ENCODE peak calls at places on chromosomes 5 and 9, in four cellular contexts. One of them, this sample, is unnamed.

GRCh38 chr5:82772281-82772680 is 304.9 kb downstream of the TMEM167A start:
- DNase-seq in CD8-positive, alpha-beta T cell: no peak
- DNase-seq in cardiac fibroblast: no peak
- DNase-seq in upper lobe of left lung: no peak
- DNase-seq in this sample: no peak

GRCh38 chr9:98861881-98862501 is 54.5 kb downstream of the GALNT12 start:
- DNase-seq in CD8-positive, alpha-beta T cell: no peak
- DNase-seq in cardiac fibroblast: peak
- DNase-seq in upper lobe of left lung: no peak
- DNase-seq in this sample: peak

GRCh38 chr9:38142201-38142600 is 73.2 kb upstream of the SHB start:
- DNase-seq in cardiac fibroblast: no peak
- DNase-seq in CD8-positive, alpha-beta T cell: no peak
- DNase-seq in upper lobe of left lung: no peak
- DNase-seq in this sample: peak

GRCh38 chr5:111999286-111999685 is 242.3 kb upstream of the NREP start:
- DNase-seq in upper lobe of left lung: no peak
- DNase-seq in CD8-positive, alpha-beta T cell: no peak
- DNase-seq in cardiac fibroblast: peak
- DNase-seq in this sample: peak

GRCh38 chr5:57436586-57436985 is 46.0 kb downstream of the ACTBL2 start:
- DNase-seq in upper lobe of left lung: no peak
- DNase-seq in cardiac fibroblast: peak
- DNase-seq in CD8-positive, alpha-beta T cell: no peak
- DNase-seq in this sample: no peak

GRCh38 chr5:124990723-124991122 is 244.3 kb upstream of the ZNF608 start:
- DNase-seq in cardiac fibroblast: no peak
- DNase-seq in CD8-positive, alpha-beta T cell: no peak
- DNase-seq in upper lobe of left lung: no peak
- DNase-seq in this sample: no peak

GRCh38 chr9:86721843-86722705 is 225.2 kb downstream of the GAS1 start:
- DNase-seq in cardiac fibroblast: peak
- DNase-seq in CD8-positive, alpha-beta T cell: no peak
- DNase-seq in upper lobe of left lung: no peak
- DNase-seq in this sample: peak

GRCh38 chr9:27572566-27572917 is 739 bp downstream of the C9orf72 start:
- DNase-seq in cardiac fibroblast: peak
- DNase-seq in CD8-positive, alpha-beta T cell: no peak
- DNase-seq in upper lobe of left lung: peak
- DNase-seq in this sample: peak

GRCh38 chr9:95641591-95641990 is 124.8 kb upstream of the PTCH1 start:
- DNase-seq in upper lobe of left lung: no peak
- DNase-seq in cardiac fibroblast: peak
- DNase-seq in CD8-positive, alpha-beta T cell: no peak
- DNase-seq in this sample: no peak

GRCh38 chr5:114335391-114335790 is 26.5 kb upstream of the KCNN2 start:
- DNase-seq in cardiac fibroblast: no peak
- DNase-seq in upper lobe of left lung: no peak
- DNase-seq in CD8-positive, alpha-beta T cell: no peak
- DNase-seq in this sample: peak

GRCh38 chr5:370959-371810 is 49.7 kb downstream of the AHRR start:
- DNase-seq in cardiac fibroblast: no peak
- DNase-seq in CD8-positive, alpha-beta T cell: no peak
- DNase-seq in upper lobe of left lung: peak
- DNase-seq in this sample: peak

GRCh38 chr5:139193928-139194327 is 4.2 kb downstream of the SIL1 start:
- DNase-seq in CD8-positive, alpha-beta T cell: no peak
- DNase-seq in upper lobe of left lung: no peak
- DNase-seq in cardiac fibroblast: peak
- DNase-seq in this sample: no peak

GRCh38 chr5:131393498-131393968 is 129.7 kb downstream of the CDC42SE2 start:
- DNase-seq in CD8-positive, alpha-beta T cell: no peak
- DNase-seq in upper lobe of left lung: no peak
- DNase-seq in cardiac fibroblast: peak
- DNase-seq in this sample: no peak

GRCh38 chr9:105994970-105995369 is 300.6 kb downstream of the TMEM38B start:
- DNase-seq in upper lobe of left lung: no peak
- DNase-seq in cardiac fibroblast: no peak
- DNase-seq in CD8-positive, alpha-beta T cell: no peak
- DNase-seq in this sample: peak

GRCh38 chr5:150303660-150304411 is 1.1 kb upstream of the ARSI start:
- DNase-seq in upper lobe of left lung: no peak
- DNase-seq in cardiac fibroblast: peak
- DNase-seq in CD8-positive, alpha-beta T cell: no peak
- DNase-seq in this sample: no peak

GRCh38 chr5:980941-981340 is 27.7 kb upstream of the NKD2 start:
- DNase-seq in upper lobe of left lung: no peak
- DNase-seq in cardiac fibroblast: no peak
- DNase-seq in CD8-positive, alpha-beta T cell: no peak
- DNase-seq in this sample: peak

GRCh38 chr9:24297931-24298330 is 247.8 kb downstream of the IZUMO3 start:
- DNase-seq in cardiac fibroblast: no peak
- DNase-seq in upper lobe of left lung: no peak
- DNase-seq in CD8-positive, alpha-beta T cell: no peak
- DNase-seq in this sample: no peak

GRCh38 chr9:23820731-23821399 is 5.2 kb downstream of the ELAVL2 start:
- DNase-seq in CD8-positive, alpha-beta T cell: no peak
- DNase-seq in upper lobe of left lung: no peak
- DNase-seq in cardiac fibroblast: no peak
- DNase-seq in this sample: no peak

GRCh38 chr9:135252980-135253304 is 165.5 kb downstream of the OLFM1 start:
- DNase-seq in CD8-positive, alpha-beta T cell: no peak
- DNase-seq in upper lobe of left lung: no peak
- DNase-seq in cardiac fibroblast: no peak
- DNase-seq in this sample: no peak

GRCh38 chr9:33429256-33430080 is 17.9 kb downstream of the AQP3 start:
- DNase-seq in cardiac fibroblast: peak
- DNase-seq in CD8-positive, alpha-beta T cell: no peak
- DNase-seq in upper lobe of left lung: no peak
- DNase-seq in this sample: no peak

GRCh38 chr9:16068476-16068875 is 515.6 kb downstream of the CCDC171 start:
- DNase-seq in upper lobe of left lung: no peak
- DNase-seq in CD8-positive, alpha-beta T cell: no peak
- DNase-seq in cardiac fibroblast: no peak
- DNase-seq in this sample: no peak

GRCh38 chr9:137828527-137829259 is 48.9 kb upstream of the CACNA1B start:
- DNase-seq in cardiac fibroblast: peak
- DNase-seq in CD8-positive, alpha-beta T cell: no peak
- DNase-seq in upper lobe of left lung: no peak
- DNase-seq in this sample: peak

GRCh38 chr5:55993013-55993412 is 1.8 kb downstream of the IL6ST start:
- DNase-seq in upper lobe of left lung: peak
- DNase-seq in CD8-positive, alpha-beta T cell: no peak
- DNase-seq in cardiac fibroblast: peak
- DNase-seq in this sample: peak

GRCh38 chr5:127001621-127002296 is 28.6 kb downstream of the MARCHF3 start:
- DNase-seq in upper lobe of left lung: no peak
- DNase-seq in cardiac fibroblast: peak
- DNase-seq in CD8-positive, alpha-beta T cell: no peak
- DNase-seq in this sample: peak

GRCh38 chr9:38178282-38178681 is 109.3 kb upstream of the SHB start:
- DNase-seq in CD8-positive, alpha-beta T cell: no peak
- DNase-seq in cardiac fibroblast: no peak
- DNase-seq in upper lobe of left lung: peak
- DNase-seq in this sample: no peak

GRCh38 chr9:18036364-18036896 is 437.5 kb upstream of the ADAMTSL1 start:
- DNase-seq in upper lobe of left lung: no peak
- DNase-seq in cardiac fibroblast: no peak
- DNase-seq in CD8-positive, alpha-beta T cell: no peak
- DNase-seq in this sample: no peak

GRCh38 chr9:135036861-135037465 is 50.5 kb upstream of the OLFM1 start:
- DNase-seq in CD8-positive, alpha-beta T cell: no peak
- DNase-seq in cardiac fibroblast: no peak
- DNase-seq in upper lobe of left lung: no peak
- DNase-seq in this sample: no peak

GRCh38 chr5:113043491-113043931 is 66.9 kb downstream of the DCP2 start:
- DNase-seq in CD8-positive, alpha-beta T cell: no peak
- DNase-seq in cardiac fibroblast: peak
- DNase-seq in upper lobe of left lung: no peak
- DNase-seq in this sample: peak

GRCh38 chr9:84652496-84653081 is 16.9 kb upstream of the NTRK2 start:
- DNase-seq in upper lobe of left lung: no peak
- DNase-seq in cardiac fibroblast: no peak
- DNase-seq in CD8-positive, alpha-beta T cell: no peak
- DNase-seq in this sample: no peak

GRCh38 chr9:108687360-108687981 is 168.3 kb downstream of the ACTL7B start:
- DNase-seq in CD8-positive, alpha-beta T cell: no peak
- DNase-seq in cardiac fibroblast: peak
- DNase-seq in upper lobe of left lung: no peak
- DNase-seq in this sample: peak

GRCh38 chr5:10441992-10442435 is 335 bp downstream of the ROPN1L start:
- DNase-seq in cardiac fibroblast: no peak
- DNase-seq in CD8-positive, alpha-beta T cell: no peak
- DNase-seq in upper lobe of left lung: no peak
- DNase-seq in this sample: no peak

GRCh38 chr5:59790399-59791130 is 103.0 kb downstream of the PDE4D start:
- DNase-seq in CD8-positive, alpha-beta T cell: no peak
- DNase-seq in upper lobe of left lung: no peak
- DNase-seq in cardiac fibroblast: peak
- DNase-seq in this sample: peak

GRCh38 chr9:133803028-133803585 is 65.0 kb upstream of the SARDH start:
- DNase-seq in cardiac fibroblast: peak
- DNase-seq in CD8-positive, alpha-beta T cell: no peak
- DNase-seq in upper lobe of left lung: no peak
- DNase-seq in this sample: peak

GRCh38 chr5:12270914-12271313 is 366.7 kb upstream of the CTNND2 start:
- DNase-seq in CD8-positive, alpha-beta T cell: no peak
- DNase-seq in upper lobe of left lung: no peak
- DNase-seq in cardiac fibroblast: no peak
- DNase-seq in this sample: no peak

GRCh38 chr5:12274236-12274635 is 370.0 kb upstream of the CTNND2 start:
- DNase-seq in cardiac fibroblast: no peak
- DNase-seq in CD8-positive, alpha-beta T cell: no peak
- DNase-seq in upper lobe of left lung: no peak
- DNase-seq in this sample: no peak

GRCh38 chr5:12277504-12278192 is 373.4 kb upstream of the CTNND2 start:
- DNase-seq in cardiac fibroblast: no peak
- DNase-seq in upper lobe of left lung: no peak
- DNase-seq in CD8-positive, alpha-beta T cell: no peak
- DNase-seq in this sample: no peak

GRCh38 chr5:12269164-12269563 is 364.9 kb upstream of the CTNND2 start:
- DNase-seq in CD8-positive, alpha-beta T cell: no peak
- DNase-seq in cardiac fibroblast: no peak
- DNase-seq in upper lobe of left lung: no peak
- DNase-seq in this sample: no peak

GRCh38 chr5:12272389-12272788 is 368.1 kb upstream of the CTNND2 start:
- DNase-seq in upper lobe of left lung: no peak
- DNase-seq in cardiac fibroblast: no peak
- DNase-seq in CD8-positive, alpha-beta T cell: no peak
- DNase-seq in this sample: no peak
- TF ChIP-seq CTCF in upper lobe of left lung: no peak
- TF ChIP-seq CTCF in cardiac fibroblast: no peak
- TF ChIP-seq CTCF in CD8-positive, alpha-beta T cell: no peak
- TF ChIP-seq CTCF in this sample: no peak

GRCh38 chr5:143687604-143688003 is 124.4 kb upstream of the HMHB1 start:
- DNase-seq in CD8-positive, alpha-beta T cell: no peak
- DNase-seq in upper lobe of left lung: no peak
- DNase-seq in cardiac fibroblast: no peak
- DNase-seq in this sample: no peak

GRCh38 chr5:143682788-143683419 is 129.1 kb upstream of the HMHB1 start:
- DNase-seq in upper lobe of left lung: no peak
- DNase-seq in CD8-positive, alpha-beta T cell: no peak
- DNase-seq in cardiac fibroblast: no peak
- DNase-seq in this sample: peak

GRCh38 chr5:143683459-143683858 is 128.5 kb upstream of the HMHB1 start:
- DNase-seq in upper lobe of left lung: no peak
- DNase-seq in cardiac fibroblast: no peak
- DNase-seq in CD8-positive, alpha-beta T cell: no peak
- DNase-seq in this sample: no peak

GRCh38 chr5:143682221-143682620 is 129.7 kb upstream of the HMHB1 start:
- DNase-seq in CD8-positive, alpha-beta T cell: no peak
- DNase-seq in cardiac fibroblast: peak
- DNase-seq in upper lobe of left lung: no peak
- DNase-seq in this sample: peak

DNA sequence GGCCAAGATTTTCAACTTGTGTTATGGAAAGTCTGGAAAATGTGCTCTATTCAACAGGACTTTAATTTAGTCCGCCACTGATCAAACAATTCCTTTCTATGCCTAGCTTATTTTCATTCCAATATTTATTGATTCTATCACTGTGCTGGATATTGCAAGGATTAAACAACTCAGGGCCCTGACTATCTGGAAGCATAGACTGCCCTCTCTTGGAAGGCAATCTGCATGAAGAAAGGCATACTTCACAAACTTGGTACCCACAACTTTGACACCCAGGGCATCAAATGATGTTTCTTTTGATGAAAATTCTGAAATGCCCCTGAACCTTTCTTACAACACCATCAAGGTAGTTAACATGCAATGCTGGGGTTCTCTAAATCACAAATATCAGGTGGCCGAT is 126.5 kb upstream of the HMHB1 start:
- DNase-seq in cardiac fibroblast: peak
- DNase-seq in upper lobe of left lung: no peak
- DNase-seq in CD8-positive, alpha-beta T cell: no peak
- DNase-seq in this sample: peak
- TF ChIP-seq CTCF in cardiac fibroblast: peak
- TF ChIP-seq CTCF in upper lobe of left lung: no peak
- TF ChIP-seq CTCF in CD8-positive, alpha-beta T cell: no peak
- TF ChIP-seq CTCF in this sample: peak

DNA sequence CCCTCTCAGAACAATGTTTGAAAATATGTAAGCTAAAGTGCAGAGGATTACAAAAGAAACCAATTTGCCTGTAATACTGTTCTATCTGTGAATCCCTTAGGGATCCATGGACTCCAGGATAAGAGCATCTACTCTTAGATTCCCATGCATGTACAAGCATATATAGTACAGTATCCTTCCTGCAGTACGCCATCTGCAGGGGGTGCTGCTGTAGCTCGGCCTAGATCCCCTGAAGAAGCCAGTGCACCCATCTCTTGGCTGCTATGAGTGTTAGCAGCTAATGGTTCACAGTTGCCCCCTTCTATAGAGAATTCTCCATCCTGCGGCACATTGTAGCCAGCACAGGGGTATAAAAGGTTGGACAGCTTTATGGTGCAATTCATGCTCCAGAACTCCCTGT is 61.8 kb upstream of the SLC30A5 start:
- DNase-seq in CD8-positive, alpha-beta T cell: no peak
- DNase-seq in cardiac fibroblast: no peak
- DNase-seq in upper lobe of left lung: no peak
- DNase-seq in this sample: no peak
- TF ChIP-seq CTCF in CD8-positive, alpha-beta T cell: no peak
- TF ChIP-seq CTCF in cardiac fibroblast: peak
- TF ChIP-seq CTCF in upper lobe of left lung: no peak
- TF ChIP-seq CTCF in this sample: no peak

DNA sequence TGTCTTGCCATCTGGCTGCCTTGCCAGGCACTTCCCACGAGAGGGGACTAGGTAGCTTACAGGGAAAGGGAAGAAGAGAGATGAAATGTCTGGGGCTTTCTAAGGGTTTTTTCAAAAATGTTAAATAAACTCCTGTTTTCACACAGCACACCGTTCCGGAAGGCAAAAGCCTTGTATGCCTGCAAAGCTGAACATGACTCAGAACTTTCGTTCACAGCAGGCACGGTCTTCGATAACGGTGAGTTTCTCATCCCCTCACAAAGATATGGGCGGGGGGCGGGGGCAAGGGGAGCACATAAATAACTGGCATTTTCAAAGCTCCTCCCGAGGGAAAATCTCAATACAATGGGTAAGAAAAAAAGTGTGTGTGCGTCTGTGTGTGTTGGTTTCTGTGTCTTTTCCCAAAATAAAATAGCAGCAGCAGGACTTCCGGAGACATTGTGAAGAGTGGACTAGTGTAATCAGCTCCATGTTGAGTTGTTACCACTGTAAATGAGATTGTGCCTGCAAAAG is 189.6 kb downstream of the NR3C1 start:
- DNase-seq in upper lobe of left lung: no peak
- DNase-seq in CD8-positive, alpha-beta T cell: no peak
- DNase-seq in cardiac fibroblast: peak
- DNase-seq in this sample: peak
- TF ChIP-seq CTCF in upper lobe of left lung: no peak
- TF ChIP-seq CTCF in CD8-positive, alpha-beta T cell: no peak
- TF ChIP-seq CTCF in cardiac fibroblast: no peak
- TF ChIP-seq CTCF in this sample: peak

This sample was measured in AG10803.